ENCODE peak calls at places on chromosomes 7 and 10, in four cellular contexts. One of them, this sample, is unnamed.

GRCh38 chr7:5429857-5430611 is 6.4 kb upstream of the TNRC18 start:
- DNase-seq in GM12878: no peak
- DNase-seq in HepG2: no peak
- DNase-seq in K562: no peak
- DNase-seq in this sample: no peak

GRCh38 chr10:98349508-98349922 is 65.5 kb downstream of the PYROXD2 start:
- DNase-seq in GM12878: no peak
- DNase-seq in K562: no peak
- DNase-seq in HepG2: no peak
- DNase-seq in this sample: no peak

GRCh38 chr7:132191418-132191817 is 384.9 kb downstream of the PLXNA4 start:
- DNase-seq in GM12878: no peak
- DNase-seq in HepG2: no peak
- DNase-seq in K562: no peak
- DNase-seq in this sample: no peak

GRCh38 chr10:102262744-102263370 is 17.5 kb downstream of the GBF1 start:
- DNase-seq in GM12878: no peak
- DNase-seq in K562: no peak
- DNase-seq in HepG2: no peak
- DNase-seq in this sample: no peak

GRCh38 chr7:106812027-106812643 is 52.9 kb upstream of the PIK3CG start:
- DNase-seq in K562: no peak
- DNase-seq in GM12878: no peak
- DNase-seq in HepG2: no peak
- DNase-seq in this sample: no peak

GRCh38 chr10:4127518-4128315 is 342.7 kb upstream of the KLF6 start:
- DNase-seq in GM12878: peak; percentile 71
- DNase-seq in K562: no peak
- DNase-seq in HepG2: peak; percentile 26
- DNase-seq in this sample: no peak

GRCh38 chr7:118734541-118734940 is 510.0 kb downstream of the ANKRD7 start:
- DNase-seq in GM12878: no peak
- DNase-seq in K562: no peak
- DNase-seq in HepG2: no peak
- DNase-seq in this sample: no peak

GRCh38 chr7:71735961-71736556 is 604.1 kb downstream of the GALNT17 start:
- DNase-seq in HepG2: peak; percentile 51
- DNase-seq in GM12878: no peak
- DNase-seq in K562: peak; percentile 62
- DNase-seq in this sample: peak; percentile 53

GRCh38 chr10:20778008-20778757 is 118.9 kb downstream of the NEBL start:
- DNase-seq in GM12878: no peak
- DNase-seq in K562: no peak
- DNase-seq in HepG2: no peak
- DNase-seq in this sample: no peak

GRCh38 chr7:74372511-74373111 is 81.1 kb upstream of the GTF2IRD1 start:
- DNase-seq in K562: no peak
- DNase-seq in HepG2: no peak
- DNase-seq in GM12878: no peak
- DNase-seq in this sample: no peak

GRCh38 chr10:51699145-51699474 is 285 bp downstream of the CSTF2T start:
- DNase-seq in K562: peak; percentile 41
- DNase-seq in GM12878: no peak
- DNase-seq in HepG2: no peak
- DNase-seq in this sample: peak; percentile 24

GRCh38 chr7:26413007-26413691 is 121.5 kb downstream of the SNX10 start:
- DNase-seq in GM12878: no peak
- DNase-seq in K562: no peak
- DNase-seq in HepG2: no peak
- DNase-seq in this sample: no peak

GRCh38 chr10:124231188-124232135 is 138.1 kb upstream of the CHST15 start:
- DNase-seq in K562: no peak
- DNase-seq in GM12878: no peak
- DNase-seq in HepG2: no peak
- DNase-seq in this sample: no peak

GRCh38 chr7:63521-64021 is 128.8 kb upstream of the FAM20C start:
- DNase-seq in K562: no peak
- DNase-seq in HepG2: no peak
- DNase-seq in GM12878: no peak
- DNase-seq in this sample: no peak

GRCh38 chr7:82442492-82443043 is 1.0 kb downstream of the CACNA2D1 start:
- DNase-seq in GM12878: no peak
- DNase-seq in K562: no peak
- DNase-seq in HepG2: no peak
- DNase-seq in this sample: peak; percentile 25

GRCh38 chr10:98414932-98415709 is at the start of gene PYROXD2:
- DNase-seq in GM12878: no peak
- DNase-seq in HepG2: peak; percentile 88
- DNase-seq in K562: peak; percentile 73
- DNase-seq in this sample: peak; percentile 85

GRCh38 chr10:44966816-44967509 is 7.4 kb downstream of the RASSF4 start:
- DNase-seq in K562: no peak
- DNase-seq in GM12878: no peak
- DNase-seq in HepG2: no peak
- DNase-seq in this sample: no peak

GRCh38 chr10:71880425-71881306 is 29.6 kb upstream of the PSAP start:
- DNase-seq in K562: no peak
- DNase-seq in HepG2: peak; percentile 60
- DNase-seq in GM12878: no peak
- DNase-seq in this sample: no peak

GRCh38 chr7:23449941-23450340 is 20.4 kb downstream of the IGF2BP3 start:
- DNase-seq in HepG2: no peak
- DNase-seq in GM12878: no peak
- DNase-seq in K562: no peak
- DNase-seq in this sample: no peak

GRCh38 chr7:130875265-130875741 is 141.3 kb upstream of the KLF14 start:
- DNase-seq in GM12878: no peak
- DNase-seq in HepG2: peak; percentile 54
- DNase-seq in K562: peak; percentile 92
- DNase-seq in this sample: peak; percentile 74

GRCh38 chr10:64760371-64760770 is 1239.2 kb downstream of the REEP3 start:
- DNase-seq in GM12878: no peak
- DNase-seq in K562: no peak
- DNase-seq in HepG2: no peak
- DNase-seq in this sample: no peak

GRCh38 chr10:49738616-49739360 is 23.3 kb downstream of the OGDHL start:
- DNase-seq in K562: no peak
- DNase-seq in GM12878: no peak
- DNase-seq in HepG2: no peak
- DNase-seq in this sample: no peak

GRCh38 chr7:70384891-70385290 is 747.1 kb upstream of the GALNT17 start:
- DNase-seq in GM12878: no peak
- DNase-seq in K562: no peak
- DNase-seq in HepG2: no peak
- DNase-seq in this sample: no peak

GRCh38 chr10:13201132-13201531 is 33.0 kb downstream of the UCMA start:
- DNase-seq in K562: no peak
- DNase-seq in HepG2: no peak
- DNase-seq in GM12878: no peak
- DNase-seq in this sample: no peak

GRCh38 chr10:115727114-115727513 is 545.9 kb downstream of the GFRA1 start:
- DNase-seq in K562: no peak
- DNase-seq in HepG2: no peak
- DNase-seq in GM12878: no peak
- DNase-seq in this sample: no peak

GRCh38 chr10:21519981-21520436 is 5.5 kb downstream of the SKIDA1 start:
- DNase-seq in K562: no peak
- DNase-seq in HepG2: no peak
- DNase-seq in GM12878: no peak
- DNase-seq in this sample: no peak

GRCh38 chr7:47418910-47419309 is 163.0 kb downstream of the TNS3 start:
- DNase-seq in GM12878: no peak
- DNase-seq in K562: no peak
- DNase-seq in HepG2: no peak
- DNase-seq in this sample: no peak

GRCh38 chr7:42002654-42003053 is 234.4 kb downstream of the GLI3 start:
- DNase-seq in K562: no peak
- DNase-seq in HepG2: no peak
- DNase-seq in GM12878: no peak
- DNase-seq in this sample: no peak

GRCh38 chr10:5595591-5596590 is 70.5 kb downstream of the ASB13 start:
- DNase-seq in K562: no peak
- DNase-seq in HepG2: no peak
- DNase-seq in GM12878: no peak
- DNase-seq in this sample: no peak

GRCh38 chr7:47342646-47343045 is 239.3 kb downstream of the TNS3 start:
- DNase-seq in HepG2: no peak
- DNase-seq in K562: no peak
- DNase-seq in GM12878: no peak
- DNase-seq in this sample: no peak

GRCh38 chr7:86904949-86905834 is 154.3 kb downstream of the ELAPOR2 start:
- DNase-seq in K562: peak; percentile 23
- DNase-seq in GM12878: no peak
- DNase-seq in HepG2: peak; percentile 16
- DNase-seq in this sample: peak; percentile 21

GRCh38 chr10:62699148-62699547 is 105.4 kb upstream of the ADO start:
- DNase-seq in HepG2: no peak
- DNase-seq in K562: no peak
- DNase-seq in GM12878: no peak
- DNase-seq in this sample: no peak

GRCh38 chr10:58318346-58318745 is 16.5 kb upstream of the UBE2D1 start:
- DNase-seq in HepG2: no peak
- DNase-seq in K562: no peak
- DNase-seq in GM12878: no peak
- DNase-seq in this sample: no peak

GRCh38 chr7:97004931-97005763 is at the start of gene DLX6:
- DNase-seq in HepG2: peak; percentile 93
- DNase-seq in K562: no peak
- DNase-seq in GM12878: no peak
- DNase-seq in this sample: peak; percentile 89

GRCh38 chr7:75028299-75028698 is 45.3 kb downstream of the RCC1L start:
- DNase-seq in GM12878: no peak
- DNase-seq in K562: no peak
- DNase-seq in HepG2: no peak
- DNase-seq in this sample: no peak

GRCh38 chr10:78524941-78525340 is 491.3 kb downstream of the RPS24 start:
- DNase-seq in GM12878: no peak
- DNase-seq in K562: no peak
- DNase-seq in HepG2: no peak
- DNase-seq in this sample: no peak

GRCh38 chr10:78524342-78524741 is 490.7 kb downstream of the RPS24 start:
- DNase-seq in HepG2: no peak
- DNase-seq in K562: no peak
- DNase-seq in GM12878: no peak
- DNase-seq in this sample: no peak

GRCh38 chr10:78523453-78523852 is 489.8 kb downstream of the RPS24 start:
- DNase-seq in K562: no peak
- DNase-seq in HepG2: peak; percentile 66
- DNase-seq in GM12878: no peak
- DNase-seq in this sample: no peak

GRCh38 chr10:78518224-78518623 is 484.6 kb downstream of the RPS24 start:
- DNase-seq in K562: no peak
- DNase-seq in HepG2: no peak
- DNase-seq in GM12878: no peak
- DNase-seq in this sample: no peak

DNA sequence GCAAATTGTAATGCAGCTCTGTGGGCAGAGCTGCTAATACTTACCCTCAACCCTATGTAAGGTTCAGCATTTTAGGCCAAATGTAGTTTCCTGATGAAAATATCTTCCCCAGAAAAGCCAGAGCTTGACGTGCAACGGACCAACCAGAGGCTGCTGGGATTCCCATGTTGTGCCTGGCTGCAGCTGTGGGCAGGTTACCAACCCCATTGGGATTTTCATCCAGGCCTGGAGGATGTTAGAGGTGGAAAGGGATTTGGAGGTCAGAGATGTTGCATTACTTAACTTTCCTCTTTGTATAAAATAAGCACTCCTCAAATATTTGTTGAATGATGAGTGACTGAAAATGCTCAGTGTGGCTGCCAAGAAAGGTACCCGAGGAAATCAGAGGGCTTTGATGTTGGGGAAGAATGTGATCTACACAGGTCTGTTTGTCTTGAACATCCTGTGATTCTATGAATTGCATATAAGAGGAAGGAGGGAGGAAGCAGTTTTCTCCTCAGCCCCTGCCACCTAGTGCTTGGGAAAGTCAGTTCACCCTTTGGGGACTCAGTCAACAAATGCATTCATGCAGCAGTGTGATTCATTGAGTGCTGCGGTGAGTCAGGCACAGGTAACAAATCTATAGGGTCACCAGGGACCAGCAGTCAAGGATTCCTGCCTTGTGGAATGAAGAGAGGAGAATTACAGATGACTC is 487.2 kb downstream of the RPS24 start:
- DNase-seq in GM12878: no peak
- DNase-seq in K562: no peak
- DNase-seq in HepG2: peak; percentile 96
- DNase-seq in this sample: peak; percentile 19
- TF ChIP-seq TARDBP in GM12878: no peak
- TF ChIP-seq TARDBP in K562: no peak
- TF ChIP-seq TARDBP in HepG2: peak; percentile 58
- TF ChIP-seq TARDBP in this sample: no peak

GRCh38 chr7:78019457-78020130 is 221.0 kb downstream of the PHTF2 start:
- DNase-seq in K562: peak; percentile 94
- DNase-seq in HepG2: peak; percentile 45
- DNase-seq in GM12878: no peak
- DNase-seq in this sample: peak; percentile 86
- TF ChIP-seq FOXM1 in K562: no peak
- TF ChIP-seq FOXM1 in HepG2: no peak
- TF ChIP-seq FOXM1 in GM12878: no peak
- TF ChIP-seq FOXM1 in this sample: no peak

GRCh38 chr7:3426064-3426463 is 125.0 kb downstream of the SDK1 start:
- DNase-seq in HepG2: no peak
- DNase-seq in GM12878: no peak
- DNase-seq in K562: no peak
- DNase-seq in this sample: no peak

GRCh38 chr7:3429981-3430380 is 128.9 kb downstream of the SDK1 start:
- DNase-seq in HepG2: no peak
- DNase-seq in K562: no peak
- DNase-seq in GM12878: no peak
- DNase-seq in this sample: no peak

GRCh38 chr7:3427957-3428356 is 126.9 kb downstream of the SDK1 start:
- DNase-seq in HepG2: no peak
- DNase-seq in K562: no peak
- DNase-seq in GM12878: no peak
- DNase-seq in this sample: no peak

GRCh38 chr7:3430588-3430987 is 129.5 kb downstream of the SDK1 start:
- DNase-seq in K562: no peak
- DNase-seq in HepG2: no peak
- DNase-seq in GM12878: no peak
- DNase-seq in this sample: no peak

DNA sequence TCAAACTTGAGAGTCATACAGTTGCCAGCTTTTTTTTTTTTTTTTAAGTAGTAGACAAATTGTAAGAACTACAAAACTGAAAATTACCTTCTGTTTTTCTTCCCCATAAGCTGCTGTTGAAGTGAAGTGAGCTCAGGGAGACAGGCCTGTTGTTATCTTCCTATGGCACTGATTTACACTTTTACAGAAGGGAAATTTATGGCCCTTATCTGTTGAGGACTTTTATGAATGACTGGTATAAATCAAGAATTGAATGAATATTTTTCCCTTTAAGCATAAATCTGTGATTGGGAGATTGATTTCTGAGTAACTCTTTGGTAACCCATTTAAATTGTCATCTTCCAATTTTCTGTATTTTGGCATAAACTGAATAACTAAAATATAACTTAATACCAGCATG is 124.0 kb downstream of the SDK1 start:
- DNase-seq in K562: no peak
- DNase-seq in GM12878: no peak
- DNase-seq in HepG2: no peak
- DNase-seq in this sample: no peak
- TF ChIP-seq TARDBP in K562: no peak
- TF ChIP-seq TARDBP in GM12878: no peak
- TF ChIP-seq TARDBP in HepG2: no peak
- TF ChIP-seq TARDBP in this sample: no peak

GRCh38 chr7:44796034-44796503 is 412 bp upstream of the PPIA start:
- DNase-seq in HepG2: peak; percentile 53
- DNase-seq in K562: no peak
- DNase-seq in GM12878: no peak
- DNase-seq in this sample: peak; percentile 53
- TF ChIP-seq FOXM1 in HepG2: no peak
- TF ChIP-seq FOXM1 in K562: no peak
- TF ChIP-seq FOXM1 in GM12878: no peak
- TF ChIP-seq FOXM1 in this sample: no peak

This sample was measured in HEK293T.